ENCODE peak calls at places on chromosome 2, in six cellular contexts. One of them, this sample, is unnamed. For H3K9me3, the result is how much of the 10 kb centered on the place peaks cover.

GRCh38 chr2:102753563-102754159 is 8.2 kb upstream of the TMEM182 start:
- DNase-seq in PC-3: peak
- DNase-seq in tibial nerve: no peak
- DNase-seq in gastrocnemius medialis: peak
- DNase-seq in lower lobe of right lung: no peak
- DNase-seq in left ventricle myocardium inferior: no peak
- DNase-seq in this sample: no peak

GRCh38 chr2:191626497-191627151 is 51.3 kb upstream of the NABP1 start:
- DNase-seq in lower lobe of right lung: no peak
- DNase-seq in gastrocnemius medialis: no peak
- DNase-seq in left ventricle myocardium inferior: no peak
- DNase-seq in tibial nerve: no peak
- DNase-seq in PC-3: peak
- DNase-seq in this sample: no peak

GRCh38 chr2:22340711-22341110 is 1044.3 kb upstream of the KLHL29 start:
- DNase-seq in tibial nerve: no peak
- DNase-seq in lower lobe of right lung: no peak
- DNase-seq in PC-3: no peak
- DNase-seq in left ventricle myocardium inferior: no peak
- DNase-seq in gastrocnemius medialis: no peak
- DNase-seq in this sample: no peak

GRCh38 chr2:71672640-71673401 is 219.5 kb downstream of the DYSF start:
- DNase-seq in left ventricle myocardium inferior: no peak
- DNase-seq in lower lobe of right lung: no peak
- DNase-seq in tibial nerve: no peak
- DNase-seq in gastrocnemius medialis: peak
- DNase-seq in PC-3: no peak
- DNase-seq in this sample: no peak

GRCh38 chr2:223626713-223627112 is 24.6 kb upstream of the SCG2 start:
- DNase-seq in tibial nerve: no peak
- DNase-seq in lower lobe of right lung: no peak
- DNase-seq in gastrocnemius medialis: no peak
- DNase-seq in left ventricle myocardium inferior: no peak
- DNase-seq in PC-3: peak
- DNase-seq in this sample: no peak

GRCh38 chr2:25797607-25798488 is 80.4 kb downstream of the ASXL2 start:
- DNase-seq in tibial nerve: no peak
- DNase-seq in PC-3: no peak
- DNase-seq in lower lobe of right lung: no peak
- DNase-seq in left ventricle myocardium inferior: no peak
- DNase-seq in gastrocnemius medialis: no peak
- DNase-seq in this sample: no peak

GRCh38 chr2:241001413-241002274 is 3.2 kb downstream of the SNED1 start:
- DNase-seq in tibial nerve: peak
- DNase-seq in gastrocnemius medialis: peak
- DNase-seq in lower lobe of right lung: no peak
- DNase-seq in PC-3: no peak
- DNase-seq in left ventricle myocardium inferior: no peak
- DNase-seq in this sample: no peak

GRCh38 chr2:182915369-182916326 is 49.2 kb upstream of the FRZB start:
- DNase-seq in lower lobe of right lung: no peak
- DNase-seq in left ventricle myocardium inferior: no peak
- DNase-seq in PC-3: peak
- DNase-seq in tibial nerve: no peak
- DNase-seq in gastrocnemius medialis: peak
- DNase-seq in this sample: no peak

GRCh38 chr2:232592687-232593407 is 40.6 kb upstream of the EFHD1 start:
- DNase-seq in lower lobe of right lung: no peak
- DNase-seq in left ventricle myocardium inferior: no peak
- DNase-seq in gastrocnemius medialis: peak
- DNase-seq in PC-3: peak
- DNase-seq in tibial nerve: no peak
- DNase-seq in this sample: no peak

GRCh38 chr2:230575640-230576324 is 136.9 kb upstream of the CAB39 start:
- DNase-seq in gastrocnemius medialis: no peak
- DNase-seq in lower lobe of right lung: no peak
- DNase-seq in tibial nerve: no peak
- DNase-seq in PC-3: no peak
- DNase-seq in left ventricle myocardium inferior: no peak
- DNase-seq in this sample: no peak

GRCh38 chr2:206989306-206989705 is 50.0 kb downstream of the CPO start:
- DNase-seq in left ventricle myocardium inferior: peak
- DNase-seq in gastrocnemius medialis: no peak
- DNase-seq in lower lobe of right lung: peak
- DNase-seq in PC-3: peak
- DNase-seq in tibial nerve: no peak
- DNase-seq in this sample: peak

GRCh38 chr2:224816816-224817215 is 100.7 kb upstream of the CCDC195 start:
- DNase-seq in lower lobe of right lung: no peak
- DNase-seq in left ventricle myocardium inferior: no peak
- DNase-seq in gastrocnemius medialis: no peak
- DNase-seq in tibial nerve: no peak
- DNase-seq in PC-3: peak
- DNase-seq in this sample: no peak

GRCh38 chr2:10260130-10260529 is 42.6 kb upstream of the HPCAL1 start:
- DNase-seq in PC-3: peak
- DNase-seq in left ventricle myocardium inferior: peak
- DNase-seq in tibial nerve: no peak
- DNase-seq in lower lobe of right lung: peak
- DNase-seq in gastrocnemius medialis: no peak
- DNase-seq in this sample: peak

GRCh38 chr2:145064476-145064875 is 544.6 kb upstream of the ZEB2 start:
- DNase-seq in PC-3: no peak
- DNase-seq in left ventricle myocardium inferior: no peak
- DNase-seq in lower lobe of right lung: no peak
- DNase-seq in gastrocnemius medialis: no peak
- DNase-seq in tibial nerve: no peak
- DNase-seq in this sample: no peak

GRCh38 chr2:10538224-10538894 is 90.2 kb upstream of the ODC1 start:
- DNase-seq in gastrocnemius medialis: no peak
- DNase-seq in lower lobe of right lung: no peak
- DNase-seq in PC-3: peak
- DNase-seq in left ventricle myocardium inferior: no peak
- DNase-seq in tibial nerve: no peak
- DNase-seq in this sample: peak

GRCh38 chr2:76073992-76074604 is 363.4 kb upstream of the GCFC2 start:
- DNase-seq in left ventricle myocardium inferior: no peak
- DNase-seq in tibial nerve: no peak
- DNase-seq in gastrocnemius medialis: no peak
- DNase-seq in PC-3: no peak
- DNase-seq in lower lobe of right lung: no peak
- DNase-seq in this sample: no peak

GRCh38 chr2:1697601-1698000 is 46.7 kb downstream of the PXDN start:
- DNase-seq in gastrocnemius medialis: no peak
- DNase-seq in left ventricle myocardium inferior: no peak
- DNase-seq in PC-3: no peak
- DNase-seq in lower lobe of right lung: no peak
- DNase-seq in tibial nerve: no peak
- DNase-seq in this sample: no peak

DNA sequence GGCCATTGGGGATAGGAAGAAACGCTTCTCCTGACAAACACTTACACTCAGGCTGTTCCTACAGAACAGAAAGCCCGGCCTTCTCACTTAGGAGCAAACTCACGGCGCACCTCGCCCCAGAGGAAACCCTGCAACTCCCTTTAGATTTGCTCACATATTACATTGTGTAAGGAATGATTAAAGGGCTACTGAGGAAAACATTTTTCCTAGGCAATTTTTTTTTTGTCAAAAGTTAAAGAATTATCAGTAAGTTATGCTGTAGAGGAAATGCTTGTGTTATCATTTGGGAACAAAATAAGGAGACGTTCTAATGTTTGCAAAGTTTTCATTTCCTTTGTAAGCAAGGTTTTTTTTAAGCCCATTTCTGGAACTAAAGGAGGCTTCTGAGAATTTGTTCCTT is 264.1 kb downstream of the HDAC4 start:
- DNase-seq in tibial nerve: no peak
- DNase-seq in PC-3: no peak
- DNase-seq in left ventricle myocardium inferior: no peak
- DNase-seq in gastrocnemius medialis: no peak
- DNase-seq in lower lobe of right lung: no peak
- DNase-seq in this sample: no peak
- H3K9me3 ChIP-seq in tibial nerve: under half
- H3K9me3 ChIP-seq in PC-3: under half
- H3K9me3 ChIP-seq in left ventricle myocardium inferior: under half
- H3K9me3 ChIP-seq in gastrocnemius medialis: under half
- H3K9me3 ChIP-seq in lower lobe of right lung: under half
- H3K9me3 ChIP-seq in this sample: under half

DNA sequence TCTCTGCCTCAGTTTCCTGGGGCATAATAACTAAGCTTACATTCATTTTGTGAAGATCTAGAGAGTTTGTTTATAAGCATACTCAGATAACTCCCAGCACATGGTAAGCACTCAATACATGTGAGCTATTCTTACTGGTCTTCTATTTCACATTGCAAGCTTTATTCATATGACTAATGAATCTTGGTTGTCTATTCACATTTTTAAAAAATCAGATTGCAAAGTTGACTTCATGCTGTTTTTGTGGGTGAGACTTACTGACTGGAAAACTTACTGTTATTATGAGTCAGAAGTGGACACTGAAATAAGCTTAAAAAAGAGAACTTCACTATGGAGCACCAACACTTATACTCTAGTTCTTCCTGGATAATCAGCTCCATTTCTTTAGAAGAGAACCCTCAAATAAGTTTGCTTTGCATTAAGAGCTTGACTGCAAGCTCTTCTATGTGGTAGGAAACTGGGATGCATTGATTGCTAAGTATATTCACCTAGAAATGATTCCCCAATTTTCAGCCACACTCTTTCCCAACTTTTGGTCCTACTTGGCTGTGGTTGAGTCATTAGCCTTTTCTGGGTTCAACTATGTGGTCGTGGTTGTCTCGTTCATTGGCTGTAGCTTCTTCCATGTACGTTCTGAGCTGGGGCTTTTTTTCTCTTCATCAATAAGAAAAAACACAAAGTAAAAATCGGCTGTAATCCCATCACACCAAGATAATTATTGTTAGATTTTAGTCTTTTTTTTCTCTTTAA is 29.5 kb upstream of the RBMS1 start:
- DNase-seq in gastrocnemius medialis: no peak
- DNase-seq in tibial nerve: no peak
- DNase-seq in lower lobe of right lung: no peak
- DNase-seq in left ventricle myocardium inferior: no peak
- DNase-seq in PC-3: no peak
- DNase-seq in this sample: no peak
- H3K4me3 ChIP-seq in gastrocnemius medialis: no peak
- H3K4me3 ChIP-seq in tibial nerve: no peak
- H3K4me3 ChIP-seq in lower lobe of right lung: no peak
- H3K4me3 ChIP-seq in left ventricle myocardium inferior: no peak
- H3K4me3 ChIP-seq in PC-3: no peak
- H3K4me3 ChIP-seq in this sample: no peak

DNA sequence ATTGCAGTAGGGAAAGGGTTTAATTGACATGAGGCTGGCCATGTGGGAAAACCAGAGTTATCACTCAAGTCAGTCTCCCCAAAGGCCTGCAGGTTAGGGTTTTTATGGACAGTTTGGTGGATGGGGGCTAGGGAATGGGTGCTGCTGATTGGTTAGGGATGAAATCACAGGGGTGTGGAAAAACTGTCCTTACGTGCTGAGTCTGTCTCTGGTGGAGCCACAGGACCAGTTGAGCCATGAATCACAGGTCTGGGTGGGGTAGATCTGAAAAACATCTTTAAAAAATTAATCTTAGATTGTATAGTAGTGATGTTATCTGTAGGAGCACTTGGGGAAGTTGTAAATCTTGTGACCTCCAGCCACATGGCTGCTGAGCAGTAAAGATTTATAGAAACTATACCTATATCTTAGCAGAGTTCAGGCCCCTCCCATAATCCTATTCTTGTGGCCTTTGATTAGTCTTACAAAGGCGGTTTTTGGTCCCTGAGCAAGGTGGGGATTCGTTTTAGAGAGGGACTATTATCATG is 139.6 kb downstream of the COMMD1 start:
- DNase-seq in PC-3: no peak
- DNase-seq in tibial nerve: no peak
- DNase-seq in gastrocnemius medialis: no peak
- DNase-seq in left ventricle myocardium inferior: no peak
- DNase-seq in lower lobe of right lung: no peak
- DNase-seq in this sample: no peak
- H3K9me3 ChIP-seq in PC-3: under half
- H3K9me3 ChIP-seq in tibial nerve: under half
- H3K9me3 ChIP-seq in gastrocnemius medialis: under half
- H3K9me3 ChIP-seq in left ventricle myocardium inferior: under half
- H3K9me3 ChIP-seq in lower lobe of right lung: under half
- H3K9me3 ChIP-seq in this sample: under half

GRCh38 chr2:217444932-217445331 is 557.9 kb downstream of the TNS1 start:
- DNase-seq in PC-3: no peak
- DNase-seq in gastrocnemius medialis: no peak
- DNase-seq in lower lobe of right lung: no peak
- DNase-seq in tibial nerve: no peak
- DNase-seq in left ventricle myocardium inferior: no peak
- DNase-seq in this sample: no peak

GRCh38 chr2:217451634-217452033 is 551.2 kb downstream of the TNS1 start:
- DNase-seq in tibial nerve: no peak
- DNase-seq in left ventricle myocardium inferior: no peak
- DNase-seq in PC-3: peak
- DNase-seq in lower lobe of right lung: no peak
- DNase-seq in gastrocnemius medialis: no peak
- DNase-seq in this sample: peak

GRCh38 chr2:217445726-217446125 is 557.1 kb downstream of the TNS1 start:
- DNase-seq in left ventricle myocardium inferior: no peak
- DNase-seq in gastrocnemius medialis: no peak
- DNase-seq in tibial nerve: no peak
- DNase-seq in lower lobe of right lung: no peak
- DNase-seq in PC-3: no peak
- DNase-seq in this sample: no peak

GRCh38 chr2:217452928-217453327 is 549.9 kb downstream of the TNS1 start:
- DNase-seq in lower lobe of right lung: no peak
- DNase-seq in left ventricle myocardium inferior: no peak
- DNase-seq in tibial nerve: no peak
- DNase-seq in PC-3: no peak
- DNase-seq in gastrocnemius medialis: no peak
- DNase-seq in this sample: no peak

DNA sequence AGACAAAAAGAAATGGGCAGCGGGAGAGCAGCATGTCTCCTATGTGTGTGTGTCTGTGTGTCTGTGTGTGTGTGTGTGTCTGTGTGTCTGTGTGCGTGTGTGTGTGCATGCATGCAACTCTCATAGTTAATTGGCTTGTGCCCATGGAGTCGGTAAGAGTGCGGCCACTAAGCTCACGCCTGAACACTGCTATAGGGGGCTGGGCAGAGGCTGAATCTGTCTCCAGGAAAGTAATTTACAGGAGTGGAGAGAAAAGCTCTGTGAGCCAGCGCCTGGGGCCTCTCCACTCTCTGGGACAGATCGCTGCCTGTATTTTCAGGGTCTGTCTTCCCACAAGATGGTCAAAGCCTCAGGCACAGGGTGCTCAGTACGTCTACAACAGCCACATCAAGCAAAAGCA is 553.4 kb downstream of the TNS1 start:
- DNase-seq in left ventricle myocardium inferior: no peak
- DNase-seq in tibial nerve: no peak
- DNase-seq in gastrocnemius medialis: no peak
- DNase-seq in lower lobe of right lung: no peak
- DNase-seq in PC-3: no peak
- DNase-seq in this sample: no peak
- H3K4me3 ChIP-seq in left ventricle myocardium inferior: no peak
- H3K4me3 ChIP-seq in tibial nerve: no peak
- H3K4me3 ChIP-seq in gastrocnemius medialis: no peak
- H3K4me3 ChIP-seq in lower lobe of right lung: no peak
- H3K4me3 ChIP-seq in PC-3: no peak
- H3K4me3 ChIP-seq in this sample: no peak

GRCh38 chr2:20140321-20141055 is 84.4 kb downstream of the SDC1 start:
- DNase-seq in lower lobe of right lung: no peak
- DNase-seq in tibial nerve: no peak
- DNase-seq in gastrocnemius medialis: no peak
- DNase-seq in PC-3: no peak
- DNase-seq in left ventricle myocardium inferior: no peak
- DNase-seq in this sample: no peak
- H3K9me3 ChIP-seq in lower lobe of right lung: under half
- H3K9me3 ChIP-seq in tibial nerve: under half
- H3K9me3 ChIP-seq in gastrocnemius medialis: under half
- H3K9me3 ChIP-seq in PC-3: under half
- H3K9me3 ChIP-seq in left ventricle myocardium inferior: under half
- H3K9me3 ChIP-seq in this sample: under half

This sample was measured in MG63.